ENCODE peak calls at places on chromosome 14, in five cellular contexts. M is T follicular helper cell, Y is PC-3, R is NCI-H2081, B is sciatic nerve. C is an unnamed sample.

GRCh38 chr14:94062344-94062904 is 18.6 kb downstream of the DDX24 start:
- DNase-seq in Y (no peak), R (no peak), B (no peak), M (no peak), C (no peak)

GRCh38 chr14:83779266-83779665 is 1750.7 kb upstream of the FLRT2 start:
- DNase-seq in M (no peak), Y (peak), R (no peak), B (no peak), C (no peak)

GRCh38 chr14:89041245-89041585 is 216.8 kb downstream of the TTC8 start:
- DNase-seq in R (peak), M (no peak), B (no peak), Y (peak), C (peak)

GRCh38 chr14:45891417-45892080 is 638.5 kb upstream of the MIS18BP1 start:
- DNase-seq in M (no peak), B (no peak), Y (peak), R (peak), C (peak)

GRCh38 chr14:74583689-74584434 is 28.2 kb downstream of the LTBP2 start:
- DNase-seq in R (no peak), Y (peak), B (no peak), M (no peak), C (no peak)

GRCh38 chr14:37587438-37587837 is 7.6 kb downstream of the FOXA1 start:
- DNase-seq in B (no peak), M (no peak), Y (no peak), R (peak), C (no peak)

GRCh38 chr14:101410126-101410525 is 151.2 kb upstream of the DIO3 start:
- DNase-seq in R (no peak), M (no peak), B (no peak), Y (no peak), C (no peak)

GRCh38 chr14:49946320-49947141 is 53.6 kb downstream of the ARF6 start:
- DNase-seq in M (peak), Y (peak), R (peak), B (no peak), C (peak)

GRCh38 chr14:36511981-36512584 is 7.9 kb downstream of the NKX2-1 start:
- DNase-seq in Y (no peak), M (no peak), B (no peak), R (no peak), C (no peak)